ENCODE peak calls at places on chromosomes 11 and 22, in five cellular contexts. One of them, this sample, is unnamed.

GRCh38 chr22:38172489-38173155 is 9.0 kb downstream of the PLA2G6 start:
- DNase-seq in A549: no peak
- DNase-seq in ovary: no peak
- DNase-seq in lower lobe of right lung: peak; percentile 70
- DNase-seq in tibial artery: peak; percentile 66
- DNase-seq in this sample: peak; percentile 77

GRCh38 chr11:117411736-117412135 is 84.1 kb downstream of the CEP164 start:
- DNase-seq in tibial artery: no peak
- DNase-seq in ovary: no peak
- DNase-seq in lower lobe of right lung: no peak
- DNase-seq in A549: no peak
- DNase-seq in this sample: no peak

GRCh38 chr11:15690326-15690725 is 575.6 kb downstream of the INSC start:
- DNase-seq in A549: no peak
- DNase-seq in lower lobe of right lung: no peak
- DNase-seq in ovary: no peak
- DNase-seq in tibial artery: no peak
- DNase-seq in this sample: no peak

GRCh38 chr11:75264971-75265370 is 24.4 kb downstream of the TPBGL start:
- DNase-seq in tibial artery: no peak
- DNase-seq in ovary: peak; percentile 7
- DNase-seq in lower lobe of right lung: peak; percentile 38
- DNase-seq in A549: no peak
- DNase-seq in this sample: no peak

GRCh38 chr11:126246636-126247035 is 22.1 kb downstream of the SRPRA start:
- DNase-seq in A549: no peak
- DNase-seq in lower lobe of right lung: no peak
- DNase-seq in ovary: no peak
- DNase-seq in tibial artery: no peak
- DNase-seq in this sample: no peak

GRCh38 chr11:10032991-10033390 is 261.0 kb downstream of the SBF2 start:
- DNase-seq in A549: no peak
- DNase-seq in ovary: no peak
- DNase-seq in tibial artery: no peak
- DNase-seq in lower lobe of right lung: no peak
- DNase-seq in this sample: no peak

GRCh38 chr22:20919718-20920117 is 2.5 kb downstream of the CRKL start:
- DNase-seq in ovary: no peak
- DNase-seq in A549: no peak
- DNase-seq in tibial artery: no peak
- DNase-seq in lower lobe of right lung: no peak
- DNase-seq in this sample: no peak

GRCh38 chr11:126335463-126335760 is 20.1 kb upstream of the ST3GAL4 start:
- DNase-seq in tibial artery: peak; percentile 16
- DNase-seq in lower lobe of right lung: no peak
- DNase-seq in A549: no peak
- DNase-seq in ovary: no peak
- DNase-seq in this sample: peak; percentile 21

GRCh38 chr11:118619444-118620205 is 12.2 kb downstream of the PHLDB1 start:
- DNase-seq in lower lobe of right lung: peak; percentile 35
- DNase-seq in A549: no peak
- DNase-seq in tibial artery: peak; percentile 89
- DNase-seq in ovary: no peak
- DNase-seq in this sample: no peak

GRCh38 chr22:31730344-31730711 is 19.6 kb downstream of the PRR14L start:
- DNase-seq in A549: no peak
- DNase-seq in ovary: no peak
- DNase-seq in tibial artery: no peak
- DNase-seq in lower lobe of right lung: no peak
- DNase-seq in this sample: no peak

GRCh38 chr22:25380141-25380747 is 160.8 kb downstream of the CRYBB2 start:
- DNase-seq in lower lobe of right lung: no peak
- DNase-seq in A549: no peak
- DNase-seq in ovary: no peak
- DNase-seq in tibial artery: no peak
- DNase-seq in this sample: peak; percentile 51

GRCh38 chr11:14396289-14396688 is 37.3 kb upstream of the RRAS2 start:
- DNase-seq in ovary: no peak
- DNase-seq in tibial artery: no peak
- DNase-seq in lower lobe of right lung: no peak
- DNase-seq in A549: no peak
- DNase-seq in this sample: no peak

GRCh38 chr11:118342503-118343161 is at the start of gene CD3D:
- DNase-seq in lower lobe of right lung: no peak
- DNase-seq in A549: no peak
- DNase-seq in ovary: no peak
- DNase-seq in tibial artery: no peak
- DNase-seq in this sample: peak; percentile 43

GRCh38 chr22:46021577-46021976 is 44.6 kb upstream of the WNT7B start:
- DNase-seq in ovary: no peak
- DNase-seq in lower lobe of right lung: peak; percentile 13
- DNase-seq in tibial artery: no peak
- DNase-seq in A549: no peak
- DNase-seq in this sample: no peak

GRCh38 chr11:127056338-127056971 is 55.9 kb upstream of the KIRREL3 start:
- DNase-seq in tibial artery: no peak
- DNase-seq in lower lobe of right lung: no peak
- DNase-seq in ovary: no peak
- DNase-seq in A549: no peak
- DNase-seq in this sample: no peak

GRCh38 chr22:28052818-28053217 is 133.8 kb upstream of the PITPNB start:
- DNase-seq in ovary: no peak
- DNase-seq in tibial artery: no peak
- DNase-seq in lower lobe of right lung: no peak
- DNase-seq in A549: no peak
- DNase-seq in this sample: no peak

GRCh38 chr22:43919106-43919965 is 4.3 kb upstream of the PNPLA3 start:
- DNase-seq in A549: no peak
- DNase-seq in ovary: no peak
- DNase-seq in tibial artery: no peak
- DNase-seq in lower lobe of right lung: no peak
- DNase-seq in this sample: no peak

GRCh38 chr11:18321622-18321990 is 334 bp downstream of the HPS5 start:
- DNase-seq in A549: no peak
- DNase-seq in ovary: no peak
- DNase-seq in lower lobe of right lung: no peak
- DNase-seq in tibial artery: no peak
- DNase-seq in this sample: no peak

GRCh38 chr11:64206457-64207246 is at the start of gene FERMT3:
- DNase-seq in lower lobe of right lung: peak; percentile 89
- DNase-seq in A549: no peak
- DNase-seq in tibial artery: peak; percentile 71
- DNase-seq in ovary: no peak
- DNase-seq in this sample: peak; percentile 89

GRCh38 chr11:111582881-111583280 is 19.4 kb upstream of the SIK2 start:
- DNase-seq in lower lobe of right lung: no peak
- DNase-seq in A549: no peak
- DNase-seq in tibial artery: no peak
- DNase-seq in ovary: no peak
- DNase-seq in this sample: no peak

GRCh38 chr11:68574308-68574707 is 110.0 kb upstream of the GAL start:
- DNase-seq in tibial artery: no peak
- DNase-seq in A549: no peak
- DNase-seq in lower lobe of right lung: no peak
- DNase-seq in ovary: no peak
- DNase-seq in this sample: no peak

GRCh38 chr11:61028135-61028729 is 56.8 kb downstream of the CD6 start:
- DNase-seq in tibial artery: no peak
- DNase-seq in A549: no peak
- DNase-seq in lower lobe of right lung: no peak
- DNase-seq in ovary: no peak
- DNase-seq in this sample: no peak

GRCh38 chr22:23249506-23250423 is 69.5 kb downstream of the BCR start:
- DNase-seq in A549: no peak
- DNase-seq in lower lobe of right lung: no peak
- DNase-seq in ovary: no peak
- DNase-seq in tibial artery: no peak
- DNase-seq in this sample: no peak
- H3K4me1 ChIP-seq in A549: peaks cover 8% of the 10 kb centered on the region
- H3K4me1 ChIP-seq in lower lobe of right lung: peaks cover 20% of the 10 kb centered on the region
- H3K4me1 ChIP-seq in ovary: no peaks in the 10 kb centered on the region
- H3K4me1 ChIP-seq in tibial artery: peaks cover 28% of the 10 kb centered on the region
- H3K4me1 ChIP-seq in this sample: peaks cover 3% of the 10 kb centered on the region

GRCh38 chr11:47847892-47848635 is at the start of gene NUP160:
- DNase-seq in tibial artery: peak; percentile 84
- DNase-seq in lower lobe of right lung: peak; percentile 93
- DNase-seq in ovary: peak; percentile 88
- DNase-seq in A549: peak; percentile 79
- DNase-seq in this sample: peak; percentile 78
- H3K4me1 ChIP-seq in tibial artery: peaks cover 9% of the 10 kb centered on the region
- H3K4me1 ChIP-seq in lower lobe of right lung: peaks cover 50% of the 10 kb centered on the region
- H3K4me1 ChIP-seq in ovary: no peaks in the 10 kb centered on the region
- H3K4me1 ChIP-seq in A549: peaks cover 32% of the 10 kb centered on the region
- H3K4me1 ChIP-seq in this sample: no peaks in the 10 kb centered on the region

DNA sequence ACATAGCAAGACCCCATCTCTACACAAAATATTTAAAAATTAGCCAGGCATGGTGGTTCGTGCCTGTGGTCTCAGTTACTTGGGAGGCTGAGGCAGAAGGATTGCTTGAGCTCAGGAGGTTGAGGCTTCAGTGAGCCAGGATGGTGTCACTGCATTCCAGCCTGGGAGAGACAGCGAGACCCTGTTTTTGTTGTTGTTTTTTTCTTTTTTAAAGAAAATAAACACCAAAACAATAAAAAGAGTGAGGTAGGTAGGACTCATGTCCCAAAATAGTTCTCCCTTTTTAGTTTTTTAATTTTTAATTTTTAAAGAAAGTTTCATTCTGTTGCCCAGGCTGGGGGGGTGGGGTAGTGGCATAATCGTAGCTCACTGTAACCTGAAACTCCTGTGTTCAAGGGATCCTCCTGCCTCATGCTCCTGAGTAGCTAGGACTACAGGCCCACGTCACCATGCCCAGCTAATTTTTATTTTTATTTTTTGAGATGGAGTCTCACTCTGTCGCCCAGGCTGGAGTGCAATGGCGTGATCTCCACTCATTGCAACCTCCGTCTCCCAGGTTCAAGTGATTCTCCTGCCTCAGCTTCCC is 25.5 kb upstream of the MALAT1 start:
- DNase-seq in A549: no peak
- DNase-seq in ovary: no peak
- DNase-seq in lower lobe of right lung: no peak
- DNase-seq in tibial artery: no peak
- DNase-seq in this sample: no peak
- H3K4me1 ChIP-seq in A549: peaks cover 68% of the 10 kb centered on the region
- H3K4me1 ChIP-seq in ovary: peaks cover 6% of the 10 kb centered on the region
- H3K4me1 ChIP-seq in lower lobe of right lung: peaks cover 54% of the 10 kb centered on the region
- H3K4me1 ChIP-seq in tibial artery: peaks cover 49% of the 10 kb centered on the region
- H3K4me1 ChIP-seq in this sample: peaks cover 6% of the 10 kb centered on the region

GRCh38 chr11:93651052-93651451 is 10.4 kb upstream of the CEP295 start:
- DNase-seq in A549: no peak
- DNase-seq in ovary: no peak
- DNase-seq in lower lobe of right lung: no peak
- DNase-seq in tibial artery: no peak
- DNase-seq in this sample: no peak
- H3K4me1 ChIP-seq in A549: peaks cover 3% of the 10 kb centered on the region
- H3K4me1 ChIP-seq in ovary: no peaks in the 10 kb centered on the region
- H3K4me1 ChIP-seq in lower lobe of right lung: no peaks in the 10 kb centered on the region
- H3K4me1 ChIP-seq in tibial artery: no peaks in the 10 kb centered on the region
- H3K4me1 ChIP-seq in this sample: no peaks in the 10 kb centered on the region

This sample was measured in small intestine.